ENCODE peak calls at places on chromosome 1, in six cellular contexts. H is NCI-H1105, Y is adrenal gland, R is KG1, X is nephron progenitor cell, G is thyroid gland. J is an unnamed sample.

GRCh38 chr1:41537788-41538351 is 53.4 kb upstream of the EDN2 start:
- DNase-seq in G (peak), Y (peak), X (no peak), R (no peak), H (peak), J (peak)

GRCh38 chr1:175564119-175564518 is 179.3 kb downstream of the TNR start:
- DNase-seq in R (no peak), G (no peak), Y (no peak), X (no peak), H (no peak), J (no peak)

GRCh38 chr1:63322248-63322943 is at the start of gene FOXD3:
- DNase-seq in R (no peak), G (peak), X (peak), Y (peak), H (peak), J (peak)

GRCh38 chr1:205545991-205546390 is 41.5 kb downstream of the CDK18 start:
- DNase-seq in R (no peak), Y (no peak), G (no peak), X (no peak), H (no peak), J (no peak)

GRCh38 chr1:43082701-43083100 is 89.4 kb downstream of the EBNA1BP2 start:
- DNase-seq in X (no peak), H (no peak), G (no peak), R (no peak), Y (no peak), J (no peak)

GRCh38 chr1:207997486-207998268 is 86.8 kb upstream of the CD34 start:
- DNase-seq in X (peak), H (peak), Y (peak), G (peak), R (peak), J (peak)

GRCh38 chr1:87334351-87335174 is 5.9 kb downstream of the LMO4 start:
- DNase-seq in G (peak), H (peak), Y (peak), X (peak), R (peak), J (peak)

GRCh38 chr1:8222789-8223188 is 95.1 kb upstream of the SLC45A1 start:
- DNase-seq in X (no peak), G (no peak), Y (no peak), H (no peak), R (no peak), J (no peak)

GRCh38 chr1:115300087-115300856 is 37.8 kb downstream of the NGF start:
- DNase-seq in Y (no peak), H (no peak), X (no peak), R (no peak), G (no peak), J (no peak)

GRCh38 chr1:48056365-48056764 is 59.2 kb upstream of the TRABD2B start:
- DNase-seq in X (no peak), H (no peak), Y (no peak), G (no peak), R (no peak), J (no peak)

GRCh38 chr1:246012271-246012854 is 494.7 kb downstream of the SMYD3 start:
- DNase-seq in R (no peak), X (no peak), H (peak), Y (no peak), G (no peak), J (peak)

GRCh38 chr1:89041055-89041707 is 18.5 kb upstream of the GBP3 start:
- DNase-seq in R (no peak), Y (no peak), X (no peak), H (no peak), G (no peak), J (no peak)

GRCh38 chr1:26233903-26234643 is at the start of gene CEP85:
- DNase-seq in G (peak), X (peak), H (peak), Y (peak), R (peak), J (peak)

GRCh38 chr1:1178794-1179331 is 5.2 kb downstream of the TTLL10 start:
- DNase-seq in G (peak), Y (no peak), R (no peak), H (no peak), X (peak), J (no peak)

GRCh38 chr1:27455166-27455811 is 34.7 kb downstream of the WASF2 start:
- DNase-seq in G (peak), X (no peak), Y (no peak), H (no peak), R (no peak), J (no peak)

GRCh38 chr1:209134001-209134400 is 449.5 kb upstream of the CAMK1G start:
- DNase-seq in G (no peak), X (no peak), R (no peak), Y (no peak), H (no peak), J (no peak)

GRCh38 chr1:153538315-153538821 is 2.4 kb downstream of the S100A5 start:
- DNase-seq in X (no peak), R (no peak), H (no peak), G (no peak), Y (no peak), J (peak)

GRCh38 chr1:3879099-3879498 is 21.0 kb downstream of the C1orf174 start:
- DNase-seq in R (no peak), X (no peak), G (no peak), H (no peak), Y (no peak), J (no peak)

GRCh38 chr1:2115922-2116341 is 65.7 kb downstream of the PRKCZ start:
- DNase-seq in X (peak), Y (no peak), R (no peak), H (no peak), G (no peak), J (no peak)

GRCh38 chr1:92817986-92818764 is 13.7 kb upstream of the RPL5 start:
- DNase-seq in H (no peak), R (no peak), X (no peak), G (no peak), Y (no peak), J (no peak)

GRCh38 chr1:51381964-51382363 is 51.6 kb upstream of the TTC39A start:
- DNase-seq in X (no peak), R (no peak), H (no peak), Y (no peak), G (no peak), J (no peak)